ENCODE peak calls at places on chromosomes 5 and 9, in seven cellular contexts. Y is heart left ventricle, O is upper lobe of right lung, L is HepG2, U is ovary, E is cardiac muscle cell, P is uterus. J is an unnamed sample.

GRCh38 chr9:15355669-15356068 is 48.7 kb upstream of the TTC39B start:
- DNase-seq in P (no peak), O (no peak), L (no peak), E (no peak), Y (no peak), U (no peak), J (no peak)

GRCh38 chr9:130451509-130452388 is 7.0 kb downstream of the ASS1 start:
- DNase-seq in P (peak; percentile 93), O (peak; percentile 91), L (peak; percentile 61), Y (peak; percentile 87), E (peak; percentile 99), U (peak; percentile 95), J (peak; percentile 93)

GRCh38 chr9:136615631-136616306 is 46.9 kb upstream of the EGFL7 start:
- DNase-seq in E (no peak), U (no peak), O (no peak), P (no peak), Y (no peak), L (no peak), J (no peak)

GRCh38 chr5:56375011-56375410 is 141.9 kb upstream of the ANKRD55 start:
- DNase-seq in O (no peak), U (no peak), Y (no peak), L (no peak), P (no peak), E (no peak), J (no peak)

GRCh38 chr9:116274293-116274692 is 120.7 kb downstream of the PAPPA start:
- DNase-seq in E (peak; percentile 74), L (no peak), Y (no peak), O (no peak), U (no peak), P (no peak), J (no peak)

GRCh38 chr5:143131983-143132382 is 271.5 kb downstream of the NR3C1 start:
- DNase-seq in E (no peak), P (no peak), Y (no peak), O (no peak), L (no peak), U (no peak), J (no peak)

GRCh38 chr9:87793292-87793691 is 67.4 kb downstream of the CTSL start:
- DNase-seq in P (no peak), U (no peak), E (peak; percentile 93), O (no peak), Y (no peak), L (peak; percentile 85), J (peak; percentile 11)

GRCh38 chr9:128685022-128685332 is 4.0 kb upstream of the SET start:
- DNase-seq in O (no peak), U (no peak), L (peak; percentile 82), P (no peak), Y (peak; percentile 30), E (no peak), J (no peak)

GRCh38 chr5:78912085-78912771 is 72.9 kb downstream of the ARSB start:
- DNase-seq in O (no peak), E (no peak), U (no peak), P (peak; percentile 53), Y (no peak), L (no peak), J (no peak)

GRCh38 chr9:83574482-83574881 is 36.3 kb upstream of the FRMD3 start:
- DNase-seq in O (no peak), P (no peak), Y (no peak), L (no peak), U (no peak), E (no peak), J (no peak)

GRCh38 chr9:25724424-25724823 is 46.2 kb upstream of the TUSC1 start:
- DNase-seq in E (peak; percentile 34), L (no peak), Y (no peak), U (no peak), P (no peak), O (no peak), J (no peak)

GRCh38 chr5:317086-317811 is 4.3 kb upstream of the AHRR start:
- DNase-seq in U (no peak), P (no peak), Y (no peak), L (peak; percentile 53), O (peak; percentile 67), E (peak; percentile 79), J (peak; percentile 78)

GRCh38 chr5:85921590-85921989 is 696.2 kb upstream of the COX7C start:
- DNase-seq in P (no peak), U (no peak), Y (no peak), E (no peak), O (no peak), L (no peak), J (peak; percentile 6)

GRCh38 chr9:38022203-38022602 is 46.8 kb downstream of the SHB start:
- DNase-seq in U (no peak), Y (no peak), O (no peak), E (no peak), P (no peak), L (no peak), J (no peak)

GRCh38 chr9:137918331-137919094 is 40.9 kb downstream of the CACNA1B start:
- DNase-seq in L (no peak), O (no peak), E (no peak), U (no peak), Y (no peak), P (no peak), J (no peak)

GRCh38 chr9:112487799-112488345 is 1.2 kb downstream of the KIAA1958 start:
- DNase-seq in U (no peak), E (no peak), L (no peak), Y (no peak), P (no peak), O (no peak), J (peak; percentile 27)

GRCh38 chr5:172854958-172855357 is 20.9 kb downstream of the ERGIC1 start:
- DNase-seq in U (no peak), E (no peak), P (peak; percentile 15), Y (no peak), O (no peak), L (no peak), J (no peak)

GRCh38 chr5:172854451-172854871 is 20.4 kb downstream of the ERGIC1 start:
- DNase-seq in L (no peak), U (peak; percentile 69), E (no peak), O (peak; percentile 75), Y (no peak), P (peak; percentile 60), J (no peak)

GRCh38 chr5:172855597-172856292 is 21.7 kb downstream of the ERGIC1 start:
- DNase-seq in Y (peak; percentile 64), O (peak; percentile 81), P (peak; percentile 51), U (peak; percentile 63), L (no peak), E (no peak), J (no peak)

GRCh38 chr5:172852490-172853354 is 18.7 kb downstream of the ERGIC1 start:
- DNase-seq in L (peak; percentile 88), P (peak; percentile 24), U (no peak), E (no peak), O (no peak), Y (no peak), J (no peak)

DNA sequence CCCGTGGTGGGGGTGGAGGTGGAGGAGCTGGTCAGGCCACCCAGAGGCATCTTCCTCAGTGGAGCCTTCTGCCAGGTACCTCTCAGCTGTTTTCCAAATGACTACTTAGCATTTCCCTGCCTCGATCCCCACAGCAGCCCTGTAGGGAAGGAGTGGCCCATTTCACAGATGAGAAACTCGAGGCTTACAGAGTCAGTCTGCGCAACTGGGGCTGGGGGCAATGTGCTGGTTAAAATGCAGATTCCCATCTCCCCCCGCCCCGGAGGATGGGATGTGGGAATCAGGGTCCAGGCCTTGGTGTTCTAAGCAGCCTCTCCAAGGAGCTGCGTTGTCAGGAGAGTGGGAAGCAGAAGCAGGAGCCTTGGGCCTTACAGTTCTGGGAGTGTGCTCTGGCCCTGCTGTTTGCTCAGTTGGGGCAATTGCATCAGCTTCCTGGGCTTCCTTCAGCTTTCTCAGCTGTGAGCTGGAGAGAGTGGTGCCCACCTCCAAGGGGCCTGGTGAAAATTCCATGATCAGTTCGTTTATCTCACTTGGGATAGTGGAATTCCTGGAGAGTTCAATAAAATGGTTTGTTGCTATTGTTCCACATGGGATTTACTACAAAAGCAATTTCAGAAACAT is 19.4 kb downstream of the ERGIC1 start:
- DNase-seq in O (no peak), P (peak; percentile 22), U (no peak), E (peak; percentile 72), Y (no peak), L (no peak), J (no peak)
- H3K4me1 ChIP-seq in O (peaks cover 57% of the 10 kb centered on the region), P (peaks cover 19% of the 10 kb centered on the region), U (peaks cover 22% of the 10 kb centered on the region), E (no peaks in the 10 kb centered on the region), Y (peaks cover 33% of the 10 kb centered on the region), L (peaks cover 96% of the 10 kb centered on the region), J (no peaks in the 10 kb centered on the region)

DNA sequence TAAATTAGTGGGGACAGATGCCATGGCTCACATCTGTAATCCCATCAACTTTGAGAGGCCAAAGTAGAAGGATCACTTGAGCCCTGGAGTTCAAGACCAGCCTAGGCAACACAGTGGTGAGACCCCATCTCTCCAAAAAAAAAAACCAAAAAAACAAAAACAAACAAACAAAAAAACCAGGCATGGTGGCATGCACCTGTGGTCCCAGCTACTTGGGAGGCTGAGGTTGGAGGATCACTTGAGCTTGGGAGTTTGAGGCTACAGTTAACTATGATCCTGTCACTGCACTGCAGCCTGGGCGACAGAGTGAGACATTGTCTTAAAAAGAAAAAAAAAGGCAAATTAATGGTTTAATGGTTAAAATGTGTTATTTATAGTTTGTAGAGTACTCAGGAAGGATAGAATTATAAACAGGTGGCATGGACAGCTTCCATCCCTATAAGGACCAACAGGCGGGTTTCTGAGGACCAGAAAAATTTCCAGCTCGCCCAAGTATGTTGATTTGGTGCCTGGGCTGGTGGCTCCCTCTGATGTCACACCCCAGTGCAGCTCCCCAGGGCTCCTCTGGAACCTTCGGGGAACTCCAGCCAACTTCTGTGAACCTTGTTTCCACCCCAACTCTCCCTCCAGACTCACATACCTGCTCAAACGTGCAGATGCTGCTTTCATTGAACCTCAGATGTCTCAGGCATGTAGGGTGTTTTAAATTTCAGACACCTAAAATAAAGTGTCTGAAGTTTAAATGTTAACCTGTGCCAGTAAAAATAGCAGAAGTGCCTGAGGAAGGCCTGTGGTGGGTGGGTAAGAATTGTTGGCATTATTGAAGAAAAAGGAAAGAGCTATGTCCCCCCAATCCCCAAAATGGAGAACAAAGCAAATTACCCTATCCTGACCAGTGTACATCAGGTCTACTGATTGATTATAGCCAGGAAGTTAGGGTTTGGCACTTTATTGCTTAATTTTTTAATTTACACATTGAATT is 69.0 kb downstream of the TRIO start:
- DNase-seq in Y (no peak), O (no peak), E (no peak), L (no peak), U (no peak), P (no peak), J (no peak)
- H3K4me1 ChIP-seq in Y (peaks cover 24% of the 10 kb centered on the region), O (peaks cover 46% of the 10 kb centered on the region), E (peaks cover 18% of the 10 kb centered on the region), L (peaks cover 96% of the 10 kb centered on the region), U (peaks cover 20% of the 10 kb centered on the region), P (peaks cover 5% of the 10 kb centered on the region), J (peaks cover 9% of the 10 kb centered on the region)

DNA sequence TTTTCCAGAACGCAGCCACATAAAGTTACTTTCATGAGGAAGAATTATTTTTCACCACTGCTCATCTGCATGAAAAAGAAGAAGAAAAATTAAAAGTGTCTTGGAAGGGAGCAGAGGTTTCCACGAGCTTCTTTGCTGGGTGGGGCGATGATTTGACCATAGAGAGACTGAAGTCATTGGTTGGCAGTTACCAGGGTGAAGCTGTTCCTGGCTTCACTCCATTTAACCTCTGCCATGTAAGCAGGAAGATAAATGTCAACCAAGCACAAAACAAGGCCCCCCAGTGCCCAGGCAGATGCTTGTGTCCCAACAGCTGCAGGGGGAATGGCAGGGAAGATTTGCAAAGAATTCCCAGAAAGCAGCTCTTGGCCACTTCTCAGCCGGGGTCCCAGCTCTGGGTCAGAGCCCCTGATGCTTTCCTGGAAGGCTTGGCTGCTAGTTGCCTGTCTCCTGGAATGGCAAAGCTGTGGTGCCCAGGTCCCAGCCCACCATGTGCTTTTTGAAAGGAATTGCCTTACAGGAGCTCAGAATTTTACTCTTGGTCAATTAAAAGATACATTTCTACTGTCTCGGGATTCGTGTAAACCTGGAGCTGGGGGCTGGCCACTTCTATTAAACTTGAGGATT is 383.5 kb downstream of the ENC1 start:
- DNase-seq in U (no peak), O (no peak), Y (no peak), P (no peak), L (no peak), E (no peak), J (no peak)
- H3K4me1 ChIP-seq in U (peaks cover 7% of the 10 kb centered on the region), O (peaks cover 11% of the 10 kb centered on the region), Y (peaks cover 12% of the 10 kb centered on the region), P (peaks cover 12% of the 10 kb centered on the region), L (no peaks in the 10 kb centered on the region), E (no peaks in the 10 kb centered on the region), J (no peaks in the 10 kb centered on the region)

GRCh38 chr5:132022737-132023136 is 11.3 kb upstream of the ACSL6 start:
- DNase-seq in U (no peak), E (no peak), L (no peak), O (no peak), Y (no peak), P (no peak), J (no peak)
- H3K4me1 ChIP-seq in U (no peaks in the 10 kb centered on the region), E (no peaks in the 10 kb centered on the region), L (no peaks in the 10 kb centered on the region), O (no peaks in the 10 kb centered on the region), Y (no peaks in the 10 kb centered on the region), P (no peaks in the 10 kb centered on the region), J (no peaks in the 10 kb centered on the region)